ENCODE peak calls at places on chromosomes 2 and 18, in five cellular contexts. E is IMR-90, C is SK-N-SH, Y is K562, Q is GM12878. L is an unnamed sample.
A peak's percentile ranks its signal among the peaks of the same experiment; 100 is the strongest.

GRCh38 chr2:8298783-8299182 is 383.1 kb upstream of the ID2 start:
- DNase-seq in C (no peak), Y (no peak), Q (no peak), E (no peak), L (no peak)

GRCh38 chr2:112033600-112033999 is 21.5 kb upstream of the TMEM87B start:
- DNase-seq in E (peak; percentile 27), Y (no peak), Q (no peak), C (no peak), L (no peak)

GRCh38 chr18:23935804-23936203 is 78.8 kb upstream of the TTC39C start:
- DNase-seq in Q (no peak), Y (no peak), C (no peak), E (no peak), L (no peak)

GRCh38 chr18:36185157-36185556 is 2.1 kb upstream of the MOCOS start:
- DNase-seq in E (no peak), Y (no peak), Q (no peak), C (no peak), L (no peak)

GRCh38 chr2:136242687-136243277 is 124.8 kb upstream of the CXCR4 start:
- DNase-seq in Y (no peak), C (no peak), Q (no peak), E (no peak), L (no peak)

GRCh38 chr2:1278125-1278524 is 135.1 kb upstream of the TPO start:
- DNase-seq in Q (no peak), E (no peak), C (no peak), Y (no peak), L (no peak)

GRCh38 chr2:8144785-8145184 is 537.1 kb upstream of the ID2 start:
- DNase-seq in Q (no peak), E (peak; percentile 95), C (no peak), Y (no peak), L (no peak)

GRCh38 chr2:144702051-144702450 is 182.1 kb upstream of the ZEB2 start:
- DNase-seq in Y (no peak), Q (no peak), C (no peak), E (no peak), L (no peak)

GRCh38 chr2:237896507-237896892 is 37.1 kb downstream of the RAMP1 start:
- DNase-seq in Y (no peak), E (peak; percentile 40), C (no peak), Q (no peak), L (no peak)

GRCh38 chr2:113268621-113269360 is 9.9 kb downstream of the PAX8 start:
- DNase-seq in E (no peak), Q (no peak), C (no peak), Y (no peak), L (no peak)

GRCh38 chr2:42234056-42234455 is 64.9 kb downstream of the EML4 start:
- DNase-seq in Y (no peak), Q (no peak), C (no peak), E (peak; percentile 89), L (no peak)

GRCh38 chr18:37484893-37485834 is 80.4 kb downstream of the CELF4 start:
- DNase-seq in Q (no peak), E (peak; percentile 5), C (no peak), Y (peak; percentile 81), L (no peak)

GRCh38 chr2:120434909-120435308 is 89.0 kb downstream of the INHBB start:
- DNase-seq in Y (no peak), C (no peak), Q (no peak), E (no peak), L (no peak)

GRCh38 chr2:206176128-206176527 is 16.4 kb downstream of the EEF1B2 start:
- DNase-seq in Y (no peak), C (no peak), Q (no peak), E (peak; percentile 4), L (no peak)

GRCh38 chr2:96608459-96609455 is 29.4 kb downstream of the KANSL3 start:
- DNase-seq in Q (peak; percentile 4), Y (no peak), E (peak; percentile 80), C (no peak), L (peak; percentile 40)

GRCh38 chr2:37827911-37828411 is 97.1 kb upstream of the RMDN2 start:
- DNase-seq in Y (no peak), C (no peak), Q (no peak), E (peak; percentile 89), L (peak; percentile 78)

GRCh38 chr2:47187124-47187523 is 32.0 kb upstream of the STPG4 start:
- DNase-seq in Y (no peak), Q (no peak), C (no peak), E (no peak), L (no peak)

GRCh38 chr2:47190188-47190818 is 35.2 kb upstream of the STPG4 start:
- DNase-seq in C (no peak), Q (no peak), E (peak; percentile 84), Y (no peak), L (no peak)

GRCh38 chr2:47194410-47194809 is 39.3 kb upstream of the STPG4 start:
- DNase-seq in Y (no peak), C (no peak), E (no peak), Q (no peak), L (no peak)

GRCh38 chr2:47193607-47194006 is 38.5 kb upstream of the STPG4 start:
- DNase-seq in Y (no peak), E (no peak), C (no peak), Q (no peak), L (no peak)

GRCh38 chr2:47189635-47190034 is 34.5 kb upstream of the STPG4 start:
- DNase-seq in C (no peak), E (peak; percentile 93), Y (no peak), Q (no peak), L (no peak)
- TF ChIP-seq MXI1 in C (no peak), E (no peak), Y (no peak), Q (no peak), L (no peak)

GRCh38 chr2:176637497-176638166 is 368.4 kb downstream of the MTX2 start:
- DNase-seq in E (peak; percentile 23), Q (no peak), C (peak; percentile 84), Y (no peak), L (no peak)
- TF ChIP-seq MXI1 in E (no peak), Q (no peak), C (no peak), Y (no peak), L (no peak)

GRCh38 chr2:66574701-66575624 is 140.0 kb downstream of the MEIS1 start:
- DNase-seq in Y (peak; percentile 52), C (peak; percentile 91), Q (no peak), E (peak; percentile 91), L (peak; percentile 57)

GRCh38 chr2:66575625-66576371 is 140.9 kb downstream of the MEIS1 start:
- DNase-seq in Y (peak; percentile 37), E (peak; percentile 70), C (peak; percentile 69), Q (no peak), L (no peak)

GRCh38 chr2:66578067-66578852 is 143.3 kb downstream of the MEIS1 start:
- DNase-seq in E (peak; percentile 76), C (no peak), Y (no peak), Q (no peak), L (no peak)

GRCh38 chr2:66577331-66578041 is 142.6 kb downstream of the MEIS1 start:
- DNase-seq in Q (no peak), E (peak; percentile 56), Y (no peak), C (no peak), L (no peak)

DNA sequence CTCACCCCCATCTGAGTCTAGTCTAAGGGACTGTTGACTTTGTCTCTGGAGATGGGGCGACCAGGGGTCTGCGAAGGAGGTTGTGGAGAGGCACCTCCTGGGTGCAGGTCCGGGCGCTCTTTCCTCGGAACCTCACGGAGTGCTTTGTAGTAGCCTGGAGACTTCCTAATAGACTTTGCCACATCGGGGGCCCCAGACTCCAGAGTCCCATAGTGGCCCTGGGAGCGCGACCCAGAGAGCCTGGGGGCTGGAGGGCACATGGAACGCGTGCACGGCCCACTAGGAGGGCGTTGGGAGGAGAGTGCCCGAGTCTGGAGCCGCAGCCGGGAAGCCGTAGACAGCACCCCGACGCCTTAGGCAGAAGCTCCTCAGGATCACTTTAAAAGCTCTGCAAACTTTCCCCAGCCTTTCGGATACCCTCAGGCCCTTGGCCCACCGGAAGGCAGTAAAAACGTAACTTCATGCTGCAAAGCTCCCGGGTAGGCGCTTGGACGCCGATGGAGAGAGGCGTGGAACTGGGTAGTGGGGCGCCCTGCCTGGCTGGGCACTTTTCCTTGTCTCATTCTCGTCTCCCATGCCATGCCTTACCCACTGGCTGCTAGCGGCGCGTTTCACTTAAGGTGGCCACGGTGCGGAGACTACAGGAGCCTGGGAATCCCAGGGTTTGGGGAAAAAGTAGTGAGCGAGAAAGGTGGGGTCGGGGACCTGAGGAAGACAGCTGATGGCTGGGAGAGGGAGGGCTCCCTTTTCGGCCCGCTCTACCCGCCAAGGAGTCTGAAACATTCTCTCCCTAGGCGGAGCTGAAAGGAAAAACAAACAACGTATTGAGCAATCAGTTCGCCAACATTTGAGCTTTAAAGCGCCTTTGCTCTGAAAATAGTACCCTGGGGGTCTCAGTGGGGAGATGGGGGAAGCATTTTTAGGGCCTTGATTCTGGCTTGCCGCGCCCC is 141.7 kb downstream of the MEIS1 start:
- DNase-seq in E (peak; percentile 79), C (no peak), Q (no peak), Y (no peak), L (peak; percentile 44)
- TF ChIP-seq MXI1 in E (peak; percentile 47), C (no peak), Q (no peak), Y (no peak), L (no peak)

DNA sequence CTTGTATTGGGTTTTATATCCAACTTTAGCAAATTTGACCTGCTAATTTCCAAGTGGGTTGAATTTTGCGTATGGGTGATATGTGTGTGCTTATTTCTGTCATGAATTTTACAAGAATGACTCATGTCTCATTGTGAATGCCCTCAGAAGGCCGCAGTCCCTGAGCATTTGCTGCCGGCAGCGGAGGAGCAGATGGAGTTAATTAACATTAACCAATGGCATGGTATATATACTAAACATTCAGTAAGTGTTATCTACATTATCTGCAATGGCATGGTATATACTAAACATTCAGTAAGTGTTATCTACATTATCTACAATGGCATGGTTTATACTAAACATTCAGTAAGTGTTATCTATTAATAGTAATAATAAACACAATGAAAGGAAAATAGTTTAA is 90.1 kb downstream of the DOK6 start:
- DNase-seq in Y (no peak), E (peak; percentile 75), Q (no peak), C (peak; percentile 51), L (no peak)
- TF ChIP-seq MXI1 in Y (no peak), E (no peak), Q (no peak), C (no peak), L (no peak)

GRCh38 chr18:49878996-49879585 is 65.8 kb upstream of the ACAA2 start:
- DNase-seq in Q (no peak), E (no peak), Y (no peak), C (no peak), L (no peak)
- TF ChIP-seq MXI1 in Q (no peak), E (no peak), Y (no peak), C (no peak), L (no peak)

GRCh38 chr2:168439536-168439935 is 16.5 kb upstream of the CERS6 start:
- DNase-seq in Y (no peak), Q (no peak), C (no peak), E (peak; percentile 8), L (no peak)
- TF ChIP-seq MXI1 in Y (no peak), Q (no peak), C (no peak), E (no peak), L (no peak)

GRCh38 chr2:69957970-69958369 is 3.5 kb downstream of the ASPRV1 start:
- DNase-seq in Q (no peak), C (no peak), E (peak; percentile 60), Y (no peak), L (no peak)

GRCh38 chr2:69960821-69961220 is 610 bp downstream of the ASPRV1 start:
- DNase-seq in E (no peak), C (no peak), Q (no peak), Y (no peak), L (no peak)

GRCh38 chr2:69958480-69958879 is 3.0 kb downstream of the ASPRV1 start:
- DNase-seq in Y (no peak), E (no peak), C (no peak), Q (no peak), L (no peak)

GRCh38 chr2:69961496-69961895 is at the start of gene ASPRV1:
- DNase-seq in Y (no peak), C (no peak), E (no peak), Q (no peak), L (no peak)

GRCh38 chr2:69959425-69959824 is 2.0 kb downstream of the ASPRV1 start:
- DNase-seq in Q (no peak), E (no peak), Y (no peak), C (no peak), L (no peak)
- TF ChIP-seq MXI1 in Q (no peak), E (no peak), Y (no peak), C (no peak), L (no peak)

L was measured in HepG2.